ENCODE peak calls at places on chromosomes 2 and 18, in five cellular contexts. W is CD8-positive, alpha-beta memory T cell; N is NCI-H446 treated with DMSO at 0.1 percent for 48 hours; E is renal cortical epithelial cell; T is mammary epithelial cell. F is an unnamed sample.

GRCh38 chr18:32351014-32351413 is 119.7 kb downstream of the GAREM1 start:
- DNase-seq in W (no peak), E (no peak), N (no peak), T (no peak), F (no peak)

GRCh38 chr2:36352024-36352398 is 3.6 kb upstream of the CRIM1 start:
- DNase-seq in E (peak), N (peak), W (no peak), T (no peak), F (peak)

GRCh38 chr18:961644-962355 is 57.1 kb downstream of the ADCYAP1 start:
- DNase-seq in N (peak), W (peak), T (no peak), E (peak), F (peak)

GRCh38 chr2:37599688-37600525 is 71.5 kb downstream of the CDC42EP3 start:
- DNase-seq in E (no peak), N (no peak), T (no peak), W (peak), F (no peak)

GRCh38 chr2:110858135-110858737 is 125.9 kb downstream of the ACOXL start:
- DNase-seq in N (no peak), W (peak), T (no peak), E (no peak), F (no peak)

GRCh38 chr2:84454581-84454980 is 4.5 kb downstream of the SUCLG1 start:
- DNase-seq in W (no peak), T (no peak), E (no peak), N (no peak), F (no peak)

GRCh38 chr2:74653589-74653984 is 460 bp upstream of the SEMA4F start:
- DNase-seq in W (peak), E (no peak), N (no peak), T (no peak), F (no peak)

GRCh38 chr2:231104115-231104713 is 20.6 kb downstream of the HTR2B start:
- DNase-seq in T (peak), E (peak), N (no peak), W (peak), F (peak)

GRCh38 chr2:223900531-223900930 is 44.6 kb downstream of the WDFY1 start:
- DNase-seq in W (no peak), T (no peak), N (no peak), E (no peak), F (no peak)

F was measured in NCI-H1694.